ENCODE peak calls at places on chromosomes 11 and 22, in eight cellular contexts. One of them, this sample, is unnamed.

GRCh38 chr11:67213251-67213650 is 53.0 kb upstream of the GRK2 start:
- DNase-seq in M059J: no peak
- DNase-seq in NCI-H1417: no peak
- DNase-seq in H4: no peak
- DNase-seq in CMK: no peak
- DNase-seq in NCI-H510A treated with DMSO at 0.1 percent for 48 hours: no peak
- DNase-seq in GM04503: no peak
- DNase-seq in heart right ventricle: no peak
- DNase-seq in this sample: peak; percentile 55

GRCh38 chr11:130300567-130300966 is 14.2 kb downstream of the ZBTB44 start:
- DNase-seq in CMK: no peak
- DNase-seq in H4: no peak
- DNase-seq in M059J: no peak
- DNase-seq in NCI-H1417: no peak
- DNase-seq in GM04503: no peak
- DNase-seq in heart right ventricle: no peak
- DNase-seq in NCI-H510A treated with DMSO at 0.1 percent for 48 hours: no peak
- DNase-seq in this sample: peak; percentile 23

GRCh38 chr11:92159931-92160330 is 64.7 kb upstream of the FAT3 start:
- DNase-seq in NCI-H1417: no peak
- DNase-seq in GM04503: no peak
- DNase-seq in heart right ventricle: no peak
- DNase-seq in NCI-H510A treated with DMSO at 0.1 percent for 48 hours: no peak
- DNase-seq in H4: no peak
- DNase-seq in CMK: no peak
- DNase-seq in M059J: no peak
- DNase-seq in this sample: no peak

GRCh38 chr22:29587938-29588699 is 7.2 kb upstream of the NIPSNAP1 start:
- DNase-seq in heart right ventricle: no peak
- DNase-seq in NCI-H510A treated with DMSO at 0.1 percent for 48 hours: no peak
- DNase-seq in GM04503: peak; percentile 69
- DNase-seq in H4: no peak
- DNase-seq in M059J: peak; percentile 84
- DNase-seq in NCI-H1417: no peak
- DNase-seq in CMK: no peak
- DNase-seq in this sample: no peak

GRCh38 chr22:43435851-43436535 is 24.2 kb downstream of the MPPED1 start:
- DNase-seq in CMK: no peak
- DNase-seq in GM04503: no peak
- DNase-seq in heart right ventricle: no peak
- DNase-seq in NCI-H510A treated with DMSO at 0.1 percent for 48 hours: no peak
- DNase-seq in H4: peak; percentile 47
- DNase-seq in NCI-H1417: no peak
- DNase-seq in M059J: no peak
- DNase-seq in this sample: no peak

GRCh38 chr22:29702931-29703594 is 16.7 kb upstream of the CABP7 start:
- DNase-seq in NCI-H510A treated with DMSO at 0.1 percent for 48 hours: no peak
- DNase-seq in GM04503: no peak
- DNase-seq in M059J: no peak
- DNase-seq in heart right ventricle: no peak
- DNase-seq in H4: no peak
- DNase-seq in CMK: no peak
- DNase-seq in NCI-H1417: no peak
- DNase-seq in this sample: no peak

GRCh38 chr11:83951521-83951920 is 665.4 kb upstream of the CCDC90B start:
- DNase-seq in GM04503: no peak
- DNase-seq in H4: no peak
- DNase-seq in heart right ventricle: no peak
- DNase-seq in NCI-H1417: no peak
- DNase-seq in M059J: no peak
- DNase-seq in NCI-H510A treated with DMSO at 0.1 percent for 48 hours: peak; percentile 17
- DNase-seq in CMK: no peak
- DNase-seq in this sample: no peak

GRCh38 chr11:31823372-31824371 is 12.6 kb upstream of the PAX6 start:
- DNase-seq in NCI-H1417: no peak
- DNase-seq in NCI-H510A treated with DMSO at 0.1 percent for 48 hours: no peak
- DNase-seq in CMK: no peak
- DNase-seq in GM04503: no peak
- DNase-seq in heart right ventricle: no peak
- DNase-seq in H4: no peak
- DNase-seq in M059J: no peak
- DNase-seq in this sample: peak; percentile 12

GRCh38 chr11:32088117-32088941 is 2.5 kb upstream of the RCN1 start:
- DNase-seq in GM04503: peak; percentile 79
- DNase-seq in heart right ventricle: peak; percentile 83
- DNase-seq in CMK: no peak
- DNase-seq in H4: peak; percentile 92
- DNase-seq in NCI-H510A treated with DMSO at 0.1 percent for 48 hours: no peak
- DNase-seq in M059J: peak; percentile 97
- DNase-seq in NCI-H1417: peak; percentile 17
- DNase-seq in this sample: no peak

GRCh38 chr11:128575956-128576340 is 11.4 kb downstream of the ETS1 start:
- DNase-seq in NCI-H510A treated with DMSO at 0.1 percent for 48 hours: peak; percentile 35
- DNase-seq in GM04503: no peak
- DNase-seq in CMK: no peak
- DNase-seq in NCI-H1417: peak; percentile 29
- DNase-seq in M059J: peak; percentile 43
- DNase-seq in heart right ventricle: peak; percentile 82
- DNase-seq in H4: no peak
- DNase-seq in this sample: no peak

GRCh38 chr11:2555376-2555775 is 110.6 kb downstream of the KCNQ1 start:
- DNase-seq in NCI-H1417: no peak
- DNase-seq in GM04503: no peak
- DNase-seq in NCI-H510A treated with DMSO at 0.1 percent for 48 hours: no peak
- DNase-seq in M059J: no peak
- DNase-seq in CMK: no peak
- DNase-seq in heart right ventricle: no peak
- DNase-seq in H4: no peak
- DNase-seq in this sample: no peak

GRCh38 chr22:41480397-41480735 is 11.4 kb downstream of the ACO2 start:
- DNase-seq in CMK: no peak
- DNase-seq in NCI-H1417: no peak
- DNase-seq in GM04503: no peak
- DNase-seq in heart right ventricle: no peak
- DNase-seq in M059J: peak; percentile 68
- DNase-seq in NCI-H510A treated with DMSO at 0.1 percent for 48 hours: no peak
- DNase-seq in H4: no peak
- DNase-seq in this sample: no peak

GRCh38 chr11:17930544-17931144 is 82.2 kb downstream of the SERGEF start:
- DNase-seq in M059J: no peak
- DNase-seq in heart right ventricle: no peak
- DNase-seq in H4: no peak
- DNase-seq in GM04503: no peak
- DNase-seq in NCI-H1417: no peak
- DNase-seq in NCI-H510A treated with DMSO at 0.1 percent for 48 hours: no peak
- DNase-seq in CMK: no peak
- DNase-seq in this sample: no peak

GRCh38 chr22:37560682-37561208 is 465 bp downstream of the CDC42EP1 start:
- DNase-seq in M059J: peak; percentile 66
- DNase-seq in NCI-H1417: no peak
- DNase-seq in NCI-H510A treated with DMSO at 0.1 percent for 48 hours: no peak
- DNase-seq in heart right ventricle: peak; percentile 76
- DNase-seq in GM04503: no peak
- DNase-seq in H4: no peak
- DNase-seq in CMK: no peak
- DNase-seq in this sample: no peak

GRCh38 chr22:39348909-39349505 is 784 bp upstream of the SYNGR1 start:
- DNase-seq in NCI-H1417: no peak
- DNase-seq in H4: no peak
- DNase-seq in NCI-H510A treated with DMSO at 0.1 percent for 48 hours: no peak
- DNase-seq in M059J: no peak
- DNase-seq in GM04503: no peak
- DNase-seq in heart right ventricle: peak; percentile 30
- DNase-seq in CMK: peak; percentile 63
- DNase-seq in this sample: peak; percentile 12

GRCh38 chr11:1449516-1450270 is 36.9 kb downstream of the MOB2 start:
- DNase-seq in NCI-H1417: no peak
- DNase-seq in heart right ventricle: no peak
- DNase-seq in CMK: no peak
- DNase-seq in H4: no peak
- DNase-seq in M059J: no peak
- DNase-seq in GM04503: no peak
- DNase-seq in NCI-H510A treated with DMSO at 0.1 percent for 48 hours: no peak
- DNase-seq in this sample: no peak

GRCh38 chr11:102986815-102987214 is 31.3 kb upstream of the MMP13 start:
- DNase-seq in M059J: peak; percentile 56
- DNase-seq in NCI-H510A treated with DMSO at 0.1 percent for 48 hours: no peak
- DNase-seq in CMK: no peak
- DNase-seq in heart right ventricle: no peak
- DNase-seq in NCI-H1417: no peak
- DNase-seq in GM04503: no peak
- DNase-seq in H4: peak; percentile 14
- DNase-seq in this sample: no peak

GRCh38 chr22:33361581-33361980 is 303.4 kb upstream of the SYN3 start:
- DNase-seq in M059J: peak; percentile 4
- DNase-seq in GM04503: no peak
- DNase-seq in H4: peak; percentile 13
- DNase-seq in NCI-H510A treated with DMSO at 0.1 percent for 48 hours: no peak
- DNase-seq in heart right ventricle: no peak
- DNase-seq in NCI-H1417: no peak
- DNase-seq in CMK: no peak
- DNase-seq in this sample: no peak

GRCh38 chr22:30033891-30034290 is 46.4 kb upstream of the HORMAD2 start:
- DNase-seq in NCI-H510A treated with DMSO at 0.1 percent for 48 hours: no peak
- DNase-seq in CMK: no peak
- DNase-seq in NCI-H1417: no peak
- DNase-seq in H4: no peak
- DNase-seq in GM04503: no peak
- DNase-seq in M059J: no peak
- DNase-seq in heart right ventricle: no peak
- DNase-seq in this sample: no peak

GRCh38 chr11:10973416-10973815 is 115.6 kb upstream of the ZBED5 start:
- DNase-seq in M059J: no peak
- DNase-seq in CMK: no peak
- DNase-seq in NCI-H510A treated with DMSO at 0.1 percent for 48 hours: no peak
- DNase-seq in heart right ventricle: no peak
- DNase-seq in GM04503: no peak
- DNase-seq in NCI-H1417: no peak
- DNase-seq in H4: no peak
- DNase-seq in this sample: no peak

GRCh38 chr22:46025973-46026906 is 49.3 kb upstream of the WNT7B start:
- DNase-seq in heart right ventricle: no peak
- DNase-seq in GM04503: no peak
- DNase-seq in CMK: no peak
- DNase-seq in H4: no peak
- DNase-seq in M059J: no peak
- DNase-seq in NCI-H1417: no peak
- DNase-seq in NCI-H510A treated with DMSO at 0.1 percent for 48 hours: no peak
- DNase-seq in this sample: no peak

GRCh38 chr11:102318469-102318868 is 1.2 kb downstream of the BIRC3 start:
- DNase-seq in H4: no peak
- DNase-seq in NCI-H510A treated with DMSO at 0.1 percent for 48 hours: no peak
- DNase-seq in heart right ventricle: no peak
- DNase-seq in M059J: peak; percentile 88
- DNase-seq in CMK: no peak
- DNase-seq in NCI-H1417: no peak
- DNase-seq in GM04503: no peak
- DNase-seq in this sample: no peak

GRCh38 chr11:2137202-2138071 is 1.8 kb downstream of the IGF2 start:
- DNase-seq in M059J: peak; percentile 68
- DNase-seq in NCI-H510A treated with DMSO at 0.1 percent for 48 hours: no peak
- DNase-seq in H4: peak; percentile 63
- DNase-seq in NCI-H1417: no peak
- DNase-seq in CMK: no peak
- DNase-seq in heart right ventricle: peak; percentile 83
- DNase-seq in GM04503: no peak
- DNase-seq in this sample: no peak

GRCh38 chr22:33674357-33674756 is 245.9 kb downstream of the LARGE1 start:
- DNase-seq in heart right ventricle: no peak
- DNase-seq in CMK: no peak
- DNase-seq in H4: no peak
- DNase-seq in NCI-H1417: no peak
- DNase-seq in NCI-H510A treated with DMSO at 0.1 percent for 48 hours: no peak
- DNase-seq in GM04503: no peak
- DNase-seq in M059J: no peak
- DNase-seq in this sample: no peak

GRCh38 chr11:126072141-126072741 is 9.6 kb upstream of the CDON start:
- DNase-seq in NCI-H510A treated with DMSO at 0.1 percent for 48 hours: peak; percentile 67
- DNase-seq in NCI-H1417: no peak
- DNase-seq in M059J: peak; percentile 53
- DNase-seq in CMK: no peak
- DNase-seq in heart right ventricle: no peak
- DNase-seq in H4: no peak
- DNase-seq in GM04503: no peak
- DNase-seq in this sample: no peak

GRCh38 chr22:44566911-44567310 is 68.9 kb upstream of the RTL6 start:
- DNase-seq in NCI-H1417: no peak
- DNase-seq in NCI-H510A treated with DMSO at 0.1 percent for 48 hours: no peak
- DNase-seq in CMK: no peak
- DNase-seq in M059J: no peak
- DNase-seq in GM04503: no peak
- DNase-seq in heart right ventricle: no peak
- DNase-seq in H4: no peak
- DNase-seq in this sample: no peak

GRCh38 chr11:120564573-120565301 is 53.2 kb downstream of the GRIK4 start:
- DNase-seq in CMK: no peak
- DNase-seq in M059J: peak; percentile 33
- DNase-seq in GM04503: no peak
- DNase-seq in NCI-H1417: no peak
- DNase-seq in heart right ventricle: peak; percentile 51
- DNase-seq in H4: peak; percentile 63
- DNase-seq in NCI-H510A treated with DMSO at 0.1 percent for 48 hours: no peak
- DNase-seq in this sample: peak; percentile 89

GRCh38 chr11:27716850-27717249 is 16.6 kb upstream of the BDNF start:
- DNase-seq in M059J: peak; percentile 75
- DNase-seq in heart right ventricle: no peak
- DNase-seq in NCI-H1417: no peak
- DNase-seq in H4: peak; percentile 47
- DNase-seq in GM04503: no peak
- DNase-seq in CMK: no peak
- DNase-seq in NCI-H510A treated with DMSO at 0.1 percent for 48 hours: no peak
- DNase-seq in this sample: no peak

GRCh38 chr11:1674194-1674878 is 22.7 kb upstream of the KRTAP5-6 start:
- DNase-seq in CMK: no peak
- DNase-seq in heart right ventricle: no peak
- DNase-seq in NCI-H510A treated with DMSO at 0.1 percent for 48 hours: no peak
- DNase-seq in NCI-H1417: no peak
- DNase-seq in GM04503: no peak
- DNase-seq in H4: no peak
- DNase-seq in M059J: no peak
- DNase-seq in this sample: peak; percentile 14

GRCh38 chr11:2724653-2725366 is 25.0 kb upstream of the KCNQ1OT1 start:
- DNase-seq in NCI-H1417: no peak
- DNase-seq in M059J: no peak
- DNase-seq in NCI-H510A treated with DMSO at 0.1 percent for 48 hours: no peak
- DNase-seq in heart right ventricle: no peak
- DNase-seq in CMK: no peak
- DNase-seq in GM04503: no peak
- DNase-seq in H4: no peak
- DNase-seq in this sample: no peak

GRCh38 chr11:66595245-66595904 is 2.4 kb downstream of the CCS start:
- DNase-seq in NCI-H510A treated with DMSO at 0.1 percent for 48 hours: no peak
- DNase-seq in CMK: no peak
- DNase-seq in M059J: no peak
- DNase-seq in heart right ventricle: peak; percentile 72
- DNase-seq in NCI-H1417: no peak
- DNase-seq in GM04503: no peak
- DNase-seq in H4: peak; percentile 27
- DNase-seq in this sample: no peak

GRCh38 chr22:19889951-19890350 is 35.3 kb upstream of the GNB1L start:
- DNase-seq in CMK: no peak
- DNase-seq in heart right ventricle: no peak
- DNase-seq in H4: no peak
- DNase-seq in NCI-H510A treated with DMSO at 0.1 percent for 48 hours: no peak
- DNase-seq in GM04503: no peak
- DNase-seq in M059J: no peak
- DNase-seq in NCI-H1417: no peak
- DNase-seq in this sample: no peak

GRCh38 chr22:35421121-35421520 is 21.2 kb downstream of the MCM5 start:
- DNase-seq in GM04503: no peak
- DNase-seq in M059J: no peak
- DNase-seq in CMK: no peak
- DNase-seq in H4: no peak
- DNase-seq in NCI-H1417: no peak
- DNase-seq in NCI-H510A treated with DMSO at 0.1 percent for 48 hours: no peak
- DNase-seq in heart right ventricle: no peak
- DNase-seq in this sample: no peak

GRCh38 chr22:49545606-49546005 is 282.1 kb downstream of the BRD1 start:
- DNase-seq in GM04503: no peak
- DNase-seq in M059J: no peak
- DNase-seq in NCI-H510A treated with DMSO at 0.1 percent for 48 hours: no peak
- DNase-seq in CMK: no peak
- DNase-seq in H4: no peak
- DNase-seq in heart right ventricle: no peak
- DNase-seq in NCI-H1417: no peak
- DNase-seq in this sample: no peak